ENCODE peak calls at places on chromosomes 4 and X, in eight cellular contexts. H, M, S, C, N, L, F and J are unnamed samples.

GRCh38 chrX:136193771-136194170 is 46.4 kb downstream of the FHL1 start:
- DNase-seq in S (no peak), N (no peak), C (no peak), L (no peak), F (no peak), H (no peak), M (no peak), J (no peak)

GRCh38 chrX:46837543-46838481 is 969 bp downstream of the RP2 start:
- DNase-seq in L (no peak), C (no peak), S (no peak), H (no peak), F (peak; percentile 55), M (peak; percentile 5), N (peak; percentile 14), J (no peak)

GRCh38 chr4:78152795-78153194 is 95.7 kb downstream of the FRAS1 start:
- DNase-seq in H (no peak), L (no peak), F (no peak), S (no peak), C (no peak), N (no peak), M (no peak), J (no peak)

GRCh38 chr4:167775374-167775773 is 317.0 kb upstream of the ANXA10 start:
- DNase-seq in S (no peak), C (no peak), L (no peak), N (no peak), F (peak; percentile 62), H (no peak), M (no peak), J (no peak)

GRCh38 chr4:83356899-83357661 is 22.4 kb upstream of the HPSE start:
- DNase-seq in F (peak; percentile 92), C (no peak), M (no peak), N (no peak), H (no peak), L (no peak), S (no peak), J (no peak)

GRCh38 chr4:30553721-30554120 is 166.4 kb upstream of the PCDH7 start:
- DNase-seq in C (no peak), H (no peak), L (no peak), S (no peak), N (no peak), M (no peak), F (no peak), J (no peak)

GRCh38 chrX:18424482-18425198 is 768 bp upstream of the CDKL5 start:
- DNase-seq in C (no peak), L (no peak), N (peak; percentile 28), H (no peak), S (no peak), F (peak; percentile 39), M (peak; percentile 57), J (peak; percentile 16)

GRCh38 chr4:153706519-153706918 is 22.4 kb downstream of the TLR2 start:
- DNase-seq in S (no peak), F (no peak), H (no peak), C (no peak), M (no peak), N (no peak), L (no peak), J (no peak)

GRCh38 chr4:766559-767283 is 59.2 kb downstream of the CPLX1 start:
- DNase-seq in N (no peak), L (no peak), C (no peak), F (no peak), M (peak; percentile 28), H (peak; percentile 47), S (no peak), J (peak; percentile 46)
- H3K4me1 ChIP-seq in N (peaks cover 6% of the 10 kb centered on the region), L (peaks cover 21% of the 10 kb centered on the region), C (no peaks in the 10 kb centered on the region), F (peaks cover 7% of the 10 kb centered on the region), M (no peaks in the 10 kb centered on the region), H (no peaks in the 10 kb centered on the region), S (peaks cover 13% of the 10 kb centered on the region), J (no peaks in the 10 kb centered on the region)

GRCh38 chrX:51891821-51892551 is 1.4 kb upstream of the MAGED1 start:
- DNase-seq in F (no peak), N (no peak), H (no peak), L (no peak), S (peak; percentile 73), M (peak; percentile 35), C (peak; percentile 41), J (peak; percentile 63)
- H3K27ac ChIP-seq in F (no peak overlapping the region), N (no peak overlapping the region), H (no peak overlapping the region), L (peak overlapping the region; percentile 87), S (no peak overlapping the region), M (peak overlapping the region; percentile 72), C (no peak overlapping the region), J (no peak overlapping the region)

GRCh38 chr4:169220446-169220845 is 50.3 kb downstream of the SH3RF1 start:
- DNase-seq in C (no peak), N (no peak), S (no peak), M (no peak), F (no peak), H (no peak), L (no peak), J (no peak)
- H3K4me1 ChIP-seq in C (peaks cover 26% of the 10 kb centered on the region), N (peaks cover 37% of the 10 kb centered on the region), S (peaks cover 13% of the 10 kb centered on the region), M (peaks cover 23% of the 10 kb centered on the region), F (peaks cover 17% of the 10 kb centered on the region), H (no peaks in the 10 kb centered on the region), L (peaks cover 48% of the 10 kb centered on the region), J (peaks cover 5% of the 10 kb centered on the region)

DNA sequence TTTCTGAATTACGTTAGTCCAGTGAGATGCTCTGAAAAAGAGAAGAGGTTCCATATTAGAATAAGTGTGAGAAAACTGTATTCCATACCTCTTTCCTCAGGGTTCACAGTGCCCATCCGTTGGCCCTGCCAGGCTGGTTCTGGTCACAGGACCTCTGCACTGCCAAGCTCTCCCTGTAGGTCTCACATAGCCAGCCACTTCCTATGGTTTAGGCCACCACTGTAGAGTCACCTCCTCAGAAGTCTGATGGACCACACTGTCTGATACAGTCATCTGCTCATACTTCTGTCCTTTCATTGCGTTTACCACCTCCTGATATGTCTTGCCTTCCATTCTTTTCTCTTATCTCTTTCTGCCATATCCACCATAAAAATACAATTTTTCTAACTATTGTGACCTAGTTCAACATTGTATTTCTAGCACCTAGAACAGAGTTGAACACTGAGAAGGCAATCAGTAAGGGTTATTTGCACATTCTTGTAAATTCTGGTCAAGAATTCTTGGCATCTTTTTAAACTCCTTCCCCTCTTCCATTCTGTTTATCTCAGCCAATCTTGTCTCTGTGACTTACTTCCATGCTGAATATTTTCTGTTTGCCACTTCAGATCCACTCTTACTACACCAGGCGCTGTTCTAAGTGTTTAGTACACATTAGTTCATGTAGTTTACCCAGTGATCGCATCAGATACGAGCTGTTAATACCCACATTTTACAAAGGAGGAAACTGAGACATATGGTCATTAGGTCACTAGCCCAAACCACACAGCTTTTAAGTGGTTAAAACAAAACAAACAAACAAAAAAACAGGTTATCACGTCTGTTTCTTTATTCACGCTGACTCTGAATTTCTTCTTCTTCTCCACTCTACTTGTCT is 125.6 kb downstream of the CBR4 start:
- DNase-seq in F (no peak), H (no peak), L (no peak), C (peak; percentile 58), M (no peak), S (no peak), N (no peak), J (no peak)
- H3K27ac ChIP-seq in F (no peak overlapping the region), H (peak overlapping the region; percentile 4), L (peak overlapping the region; percentile 87), C (peak overlapping the region; percentile 66), M (peak overlapping the region; percentile 86), S (no peak overlapping the region), N (no peak overlapping the region), J (no peak overlapping the region)

GRCh38 chr4:139859876-139860275 is 194.3 kb downstream of the MGST2 start:
- DNase-seq in M (no peak), L (no peak), N (no peak), F (no peak), C (no peak), H (no peak), S (no peak), J (peak; percentile 46)

GRCh38 chr4:139858436-139859225 is 193.0 kb downstream of the MGST2 start:
- DNase-seq in H (no peak), C (no peak), M (no peak), L (no peak), F (no peak), N (no peak), S (no peak), J (no peak)

GRCh38 chr4:139857977-139858376 is 192.4 kb downstream of the MGST2 start:
- DNase-seq in H (no peak), C (no peak), N (no peak), S (no peak), L (no peak), M (no peak), F (no peak), J (no peak)

GRCh38 chr4:139860435-139861024 is 194.9 kb downstream of the MGST2 start:
- DNase-seq in N (no peak), S (no peak), C (no peak), L (no peak), M (no peak), H (no peak), F (no peak), J (no peak)

GRCh38 chr4:139861471-139861870 is 195.9 kb downstream of the MGST2 start:
- DNase-seq in N (no peak), M (no peak), F (no peak), C (no peak), S (no peak), L (peak; percentile 30), H (peak; percentile 72), J (no peak)
- H3K4me1 ChIP-seq in N (peaks cover 14% of the 10 kb centered on the region), M (peaks cover 9% of the 10 kb centered on the region), F (peaks cover 19% of the 10 kb centered on the region), C (peaks cover 15% of the 10 kb centered on the region), S (no peaks in the 10 kb centered on the region), L (peaks cover 12% of the 10 kb centered on the region), H (no peaks in the 10 kb centered on the region), J (no peaks in the 10 kb centered on the region)

GRCh38 chr4:184439856-184440592 is 34.3 kb downstream of the IRF2 start:
- DNase-seq in S (no peak), C (no peak), N (no peak), F (no peak), H (no peak), L (peak; percentile 75), M (no peak), J (no peak)
- H3K27ac ChIP-seq in S (peak overlapping the region; percentile 21), C (no peak overlapping the region), N (no peak overlapping the region), F (no peak overlapping the region), H (no peak overlapping the region), L (peak overlapping the region; percentile 58), M (no peak overlapping the region), J (no peak overlapping the region)

GRCh38 chr4:56400560-56400959 is 13.3 kb upstream of the AASDH start:
- DNase-seq in M (no peak), S (no peak), L (no peak), C (no peak), F (no peak), N (no peak), H (no peak), J (no peak)
- H3K4me1 ChIP-seq in M (no peaks in the 10 kb centered on the region), S (no peaks in the 10 kb centered on the region), L (no peaks in the 10 kb centered on the region), C (no peaks in the 10 kb centered on the region), F (no peaks in the 10 kb centered on the region), N (no peaks in the 10 kb centered on the region), H (no peaks in the 10 kb centered on the region), J (no peaks in the 10 kb centered on the region)

GRCh38 chrX:66632473-66632872 is 6.4 kb downstream of the EDA2R start:
- DNase-seq in S (no peak), F (no peak), N (no peak), H (no peak), C (no peak), M (no peak), L (no peak), J (no peak)
- H3K27ac ChIP-seq in S (peak overlapping the region; percentile 45), F (no peak overlapping the region), N (no peak overlapping the region), H (no peak overlapping the region), C (peak overlapping the region; percentile 54), M (peak overlapping the region; percentile 87), L (no peak overlapping the region), J (no peak overlapping the region)

DNA sequence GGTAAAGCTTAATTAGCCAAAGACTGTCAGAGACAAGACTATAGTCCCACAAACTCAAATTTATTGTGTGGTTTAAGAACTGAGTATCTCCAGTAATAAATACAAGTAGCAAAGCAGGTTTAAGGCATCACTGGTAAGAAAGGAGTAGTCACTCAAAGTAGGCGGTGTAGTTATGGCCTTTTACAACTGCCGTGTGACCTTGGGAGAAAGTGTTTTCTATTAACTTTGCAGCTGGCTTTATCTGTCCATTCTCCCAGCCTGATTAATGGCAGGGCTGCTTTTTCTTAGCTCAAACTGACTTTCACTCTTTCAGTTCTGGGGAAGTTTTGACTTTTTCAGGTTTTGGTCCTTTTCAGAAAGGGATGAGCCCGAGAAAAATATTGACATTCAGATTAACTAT is 7.4 kb upstream of the PAK3 start:
- DNase-seq in C (no peak), H (no peak), F (no peak), S (no peak), M (no peak), L (no peak), N (no peak), J (no peak)
- H3K4me1 ChIP-seq in C (no peaks in the 10 kb centered on the region), H (no peaks in the 10 kb centered on the region), F (no peaks in the 10 kb centered on the region), S (no peaks in the 10 kb centered on the region), M (no peaks in the 10 kb centered on the region), L (no peaks in the 10 kb centered on the region), N (no peaks in the 10 kb centered on the region), J (no peaks in the 10 kb centered on the region)